ENCODE peak calls at places on chromosomes 11 and 22, in six cellular contexts. Z, L, K, Q, T and F are unnamed samples.

GRCh38 chr11:12248330-12248729 is 129.0 kb upstream of the PARVA start:
- DNase-seq in Z (no peak), L (peak), K (peak), Q (peak), T (no peak), F (no peak)

GRCh38 chr22:43476751-43477150 is 64.9 kb downstream of the MPPED1 start:
- DNase-seq in Z (no peak), L (no peak), K (no peak), Q (no peak), T (no peak), F (no peak)

GRCh38 chr11:119608781-119609180 is 120.2 kb downstream of the NECTIN1 start:
- DNase-seq in Z (no peak), L (no peak), K (no peak), Q (no peak), T (no peak), F (no peak)

GRCh38 chr22:23762866-23763578 is at the start of gene C22orf15:
- DNase-seq in Z (no peak), L (no peak), K (no peak), Q (no peak), T (peak), F (peak)

GRCh38 chr22:36617694-36618522 is 85.6 kb downstream of the CACNG2 start:
- DNase-seq in Z (no peak), L (no peak), K (no peak), Q (no peak), T (no peak), F (no peak)

GRCh38 chr11:83676061-83676460 is 389.9 kb upstream of the CCDC90B start:
- DNase-seq in Z (no peak), L (no peak), K (no peak), Q (no peak), T (no peak), F (no peak)

GRCh38 chr22:24482586-24482985 is 12.5 kb upstream of the UPB1 start:
- DNase-seq in Z (no peak), L (no peak), K (no peak), Q (no peak), T (no peak), F (no peak)

GRCh38 chr11:116829525-116830183 is at the start of gene APOC3:
- DNase-seq in Z (no peak), L (no peak), K (no peak), Q (no peak), T (no peak), F (no peak)

GRCh38 chr11:130037881-130038601 is 31.7 kb upstream of the APLP2 start:
- DNase-seq in Z (no peak), L (no peak), K (no peak), Q (no peak), T (peak), F (no peak)

GRCh38 chr11:124174001-124174400 is 9.1 kb upstream of the OR10D3 start:
- DNase-seq in Z (no peak), L (no peak), K (no peak), Q (no peak), T (peak), F (peak)

DNA sequence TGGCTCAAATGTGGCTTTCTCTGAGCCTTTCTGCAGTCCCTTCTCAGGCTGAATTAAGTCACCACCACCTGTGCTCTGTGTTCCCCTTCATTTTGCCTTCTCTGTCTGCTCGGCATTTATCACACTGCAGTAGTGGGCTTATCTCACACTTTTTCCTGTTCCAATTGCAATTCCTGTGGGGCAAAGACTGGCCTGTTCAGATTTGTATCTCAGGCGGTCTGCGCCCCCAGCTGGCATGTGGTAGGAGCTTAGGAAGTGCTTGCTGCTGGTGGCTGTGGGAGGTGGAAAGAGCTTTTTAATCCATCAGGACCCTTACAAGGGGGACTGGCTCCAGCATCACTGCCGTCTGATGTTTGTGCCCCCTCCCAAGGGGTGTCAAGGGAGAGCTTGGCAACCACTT is 21.2 kb downstream of the BMAL1 start:
- DNase-seq in Z (no peak), L (no peak), K (no peak), Q (no peak), T (no peak), F (no peak)
- TF ChIP-seq CTCF in Z (no peak), L (no peak), K (no peak), Q (no peak), T (no peak), F (no peak)

DNA sequence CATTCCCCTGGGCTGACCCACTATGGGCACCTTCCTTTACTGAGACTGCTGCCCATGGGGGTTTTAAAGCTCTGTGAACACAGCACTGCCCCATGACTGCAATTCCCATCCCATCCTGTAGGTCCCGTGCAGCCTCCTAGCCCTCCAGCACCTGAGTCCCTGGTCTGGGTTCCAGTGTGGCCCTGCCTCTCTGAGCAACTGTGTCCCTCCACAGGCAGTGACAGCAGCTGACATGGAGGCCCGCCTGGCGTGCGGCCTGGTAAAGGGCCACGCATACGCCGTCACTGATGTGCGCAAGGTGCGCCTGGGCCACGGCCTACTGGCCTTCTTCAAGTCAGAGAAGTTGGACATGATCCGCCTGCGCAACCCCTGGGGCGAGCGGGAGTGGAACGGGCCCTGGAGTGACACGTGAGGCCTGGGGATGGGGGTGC is 12.6 kb downstream of the OMP start:
- DNase-seq in Z (no peak), L (no peak), K (no peak), Q (no peak), T (peak), F (no peak)
- TF ChIP-seq CTCF in Z (no peak), L (no peak), K (no peak), Q (no peak), T (peak), F (no peak)

GRCh38 chr11:59141673-59142460 is 789 bp upstream of the FAM111A start:
- DNase-seq in Z (no peak), L (no peak), K (no peak), Q (no peak), T (no peak), F (no peak)
- TF ChIP-seq CTCF in Z (no peak), L (no peak), K (no peak), Q (no peak), T (no peak), F (no peak)

GRCh38 chr11:47302853-47303252 is 32.9 kb downstream of the MADD start:
- DNase-seq in Z (no peak), L (no peak), K (no peak), Q (no peak), T (no peak), F (no peak)

GRCh38 chr11:47308050-47308823 is 38.3 kb downstream of the MADD start:
- DNase-seq in Z (peak), L (no peak), K (no peak), Q (no peak), T (no peak), F (no peak)

GRCh38 chr11:47305734-47306483 is 36.0 kb downstream of the MADD start:
- DNase-seq in Z (peak), L (no peak), K (peak), Q (no peak), T (no peak), F (no peak)

GRCh38 chr11:47306484-47306844 is 36.5 kb downstream of the MADD start:
- DNase-seq in Z (peak), L (no peak), K (no peak), Q (no peak), T (no peak), F (no peak)
- TF ChIP-seq CTCF in Z (no peak), L (no peak), K (no peak), Q (no peak), T (no peak), F (no peak)

DNA sequence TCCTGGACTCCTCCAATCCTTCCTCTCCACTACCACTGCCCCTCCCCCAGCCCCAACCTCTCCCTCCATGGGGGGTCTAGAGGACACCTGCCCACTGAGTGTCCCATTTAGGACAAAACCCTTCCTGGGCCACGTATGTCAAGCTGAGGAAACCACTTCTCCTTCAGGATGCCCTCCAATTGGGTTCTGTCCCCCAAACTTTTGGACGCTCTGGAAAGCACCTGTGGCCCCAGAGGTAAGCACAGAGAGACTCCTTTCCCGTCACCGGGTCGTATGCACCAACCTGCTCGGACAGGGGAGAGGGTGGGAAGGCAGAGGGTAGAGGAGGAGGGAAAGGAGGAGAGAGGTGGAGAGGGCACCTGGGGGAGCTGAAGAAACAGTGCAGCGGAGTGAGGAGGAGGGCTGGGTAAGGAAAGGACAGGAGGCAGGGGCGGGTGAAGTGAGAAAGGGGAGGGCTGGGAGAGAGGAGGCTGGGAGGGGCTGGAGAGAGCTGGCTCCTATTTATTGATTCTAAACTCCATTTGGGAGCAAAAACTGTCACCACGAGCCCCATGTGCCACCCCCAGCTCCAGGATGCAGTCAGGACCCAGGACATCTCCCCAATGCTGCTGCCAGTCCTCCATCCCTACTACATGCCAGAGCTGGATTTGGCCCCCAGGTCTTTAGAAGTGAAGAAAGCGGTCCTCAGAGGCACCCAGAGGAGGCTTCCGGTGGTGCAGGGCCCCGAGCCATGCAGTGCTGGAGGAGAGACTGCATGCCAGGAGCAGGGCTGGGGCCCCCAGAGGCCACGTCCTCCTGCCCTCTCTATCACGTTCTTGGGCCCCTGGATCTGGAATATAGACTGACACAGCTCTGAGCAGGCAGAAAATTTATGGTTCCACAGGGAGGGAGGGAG is 53.6 kb downstream of the SLC22A12 start:
- DNase-seq in Z (peak), L (no peak), K (no peak), Q (no peak), T (peak), F (peak)
- TF ChIP-seq CTCF in Z (no peak), L (no peak), K (peak), Q (no peak), T (peak), F (no peak)

DNA sequence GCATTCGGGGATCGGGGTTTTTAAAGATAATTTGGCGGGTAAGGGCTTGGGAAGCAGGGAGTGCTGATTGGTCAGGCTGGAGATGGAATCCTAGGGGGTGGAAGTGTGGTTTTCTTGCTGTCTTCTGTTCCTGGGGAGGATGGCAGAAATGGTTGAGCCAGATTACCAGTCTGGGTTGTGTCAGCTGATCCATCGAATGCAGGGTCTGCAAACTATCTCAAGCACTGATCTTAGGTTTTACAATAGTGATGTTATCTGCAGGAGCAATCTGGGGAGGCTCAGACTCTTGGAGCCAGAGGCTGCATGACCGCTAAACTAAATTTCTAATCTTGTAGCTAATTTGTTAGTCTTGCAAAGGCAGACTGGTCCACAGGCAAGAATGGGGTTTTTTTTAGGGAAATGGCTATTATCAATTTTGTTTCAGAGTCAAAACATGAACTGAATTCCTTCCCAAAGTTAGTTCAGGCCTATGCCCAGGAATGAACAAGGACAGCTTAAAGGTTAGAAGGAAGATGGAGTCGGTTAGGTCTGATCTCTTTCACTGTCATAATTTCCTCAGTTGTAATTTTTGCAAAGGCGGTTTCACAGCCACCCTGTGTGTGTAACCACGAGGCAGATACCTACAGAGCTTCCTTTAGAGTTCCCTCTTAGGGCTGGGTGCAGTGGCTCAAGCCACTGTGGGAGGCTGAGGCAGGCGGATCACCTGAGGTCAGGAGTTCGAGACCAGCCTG is 10.2 kb downstream of the SCGB1A1 start:
- DNase-seq in Z (no peak), L (no peak), K (no peak), Q (no peak), T (no peak), F (no peak)
- TF ChIP-seq CTCF in Z (no peak), L (no peak), K (no peak), Q (no peak), T (no peak), F (no peak)

DNA sequence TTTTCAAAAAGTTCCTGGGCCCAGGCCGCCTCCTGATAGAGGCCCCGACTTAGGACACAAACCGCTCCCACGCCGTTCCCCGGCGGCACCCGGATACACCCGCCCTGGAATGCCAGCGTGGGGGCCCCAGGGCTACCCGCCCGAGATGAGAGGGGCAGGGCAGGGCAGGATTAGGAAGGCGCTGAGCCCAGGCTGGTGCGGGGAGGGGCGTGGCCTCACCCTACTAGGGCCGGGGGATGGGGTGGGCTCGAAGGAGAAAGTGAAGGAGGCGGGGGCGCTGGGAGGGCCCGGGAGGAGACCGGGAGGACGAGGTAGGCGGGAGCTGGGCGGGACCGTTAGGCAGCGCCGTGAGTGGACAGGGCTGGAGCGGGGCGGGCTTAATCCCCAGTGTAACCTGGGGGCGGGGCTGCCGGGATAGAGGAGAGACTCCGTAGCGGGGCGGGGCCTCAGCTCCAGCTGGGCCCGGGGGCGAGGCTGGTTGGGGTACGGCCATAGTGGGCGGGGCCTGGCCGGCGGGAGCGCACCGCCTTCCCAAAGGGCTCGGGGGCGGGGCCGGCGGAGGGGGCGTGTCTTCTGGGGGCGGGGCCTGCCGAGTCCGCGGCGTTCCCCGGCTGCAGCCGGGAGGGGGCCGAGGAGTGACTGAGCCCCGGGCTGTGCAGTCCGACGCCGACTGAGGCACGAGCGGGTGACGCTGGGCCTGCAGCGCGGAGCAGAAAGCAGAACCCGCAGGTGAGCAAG is at the start of gene CD82:
- DNase-seq in Z (peak), L (peak), K (peak), Q (peak), T (peak), F (peak)
- TF ChIP-seq CTCF in Z (no peak), L (peak), K (no peak), Q (peak), T (peak), F (peak)